ENCODE peak calls at places on chromosomes 11 and 22, in seven cellular contexts. V, X, Q, T, O, H and I are unnamed samples.

GRCh38 chr22:24153353-24153752 is 27.9 kb upstream of the SUSD2 start:
- DNase-seq in Q (no peak), X (no peak), V (peak; percentile 20), T (no peak), O (no peak), H (no peak), I (no peak)

GRCh38 chr22:37546436-37547248 is 13.6 kb upstream of the CDC42EP1 start:
- DNase-seq in Q (no peak), V (no peak), O (peak; percentile 70), T (no peak), X (peak; percentile 88), H (peak; percentile 75), I (peak; percentile 52)

GRCh38 chr11:32090774-32091370 is at the start of gene RCN1:
- DNase-seq in O (peak; percentile 88), X (peak; percentile 85), V (no peak), H (peak; percentile 74), Q (peak; percentile 57), T (peak; percentile 50), I (peak; percentile 60)

GRCh38 chr22:17832665-17833064 is 58.4 kb upstream of the BID start:
- DNase-seq in H (no peak), V (no peak), X (no peak), T (no peak), O (no peak), Q (no peak), I (no peak)

GRCh38 chr22:17858033-17858432 is 83.8 kb upstream of the BID start:
- DNase-seq in V (no peak), Q (no peak), T (no peak), H (no peak), O (no peak), X (no peak), I (no peak)

GRCh38 chr11:120775986-120776682 is 247.8 kb upstream of the TBCEL start:
- DNase-seq in H (no peak), X (no peak), Q (no peak), T (no peak), O (no peak), V (no peak), I (no peak)

GRCh38 chr11:12532580-12532979 is 141.6 kb upstream of the TEAD1 start:
- DNase-seq in O (no peak), H (no peak), Q (no peak), V (no peak), X (no peak), T (no peak), I (no peak)

GRCh38 chr11:45390407-45390806 is 104.3 kb upstream of the SYT13 start:
- DNase-seq in X (no peak), T (no peak), Q (no peak), O (peak; percentile 34), V (no peak), H (no peak), I (no peak)

GRCh38 chr11:82892611-82893169 is 7.5 kb downstream of the PRCP start:
- DNase-seq in Q (no peak), H (no peak), V (no peak), X (no peak), T (no peak), O (no peak), I (no peak)

GRCh38 chr11:120739780-120740179 is 228.2 kb downstream of the GRIK4 start:
- DNase-seq in V (no peak), X (no peak), T (no peak), O (no peak), H (no peak), Q (no peak), I (no peak)

GRCh38 chr11:98940913-98941312 is 79.8 kb upstream of the CNTN5 start:
- DNase-seq in Q (no peak), X (no peak), O (no peak), H (no peak), V (no peak), T (no peak), I (peak; percentile 65)

GRCh38 chr11:79253280-79253679 is 187.6 kb downstream of the TENM4 start:
- DNase-seq in T (no peak), O (no peak), H (no peak), V (no peak), Q (no peak), X (no peak), I (no peak)

GRCh38 chr11:1220941-1221721 is 1.7 kb upstream of the MUC5B start:
- DNase-seq in H (peak; percentile 7), O (no peak), V (no peak), X (no peak), Q (no peak), T (no peak), I (no peak)

GRCh38 chr11:74682731-74683278 is 48.4 kb downstream of the CHRDL2 start:
- DNase-seq in O (no peak), Q (no peak), V (no peak), H (no peak), X (no peak), T (no peak), I (no peak)

GRCh38 chr11:132839226-132839625 is 693.1 kb downstream of the OPCML start:
- DNase-seq in T (no peak), Q (no peak), V (no peak), O (no peak), X (no peak), H (no peak), I (no peak)

GRCh38 chr11:123611698-123612097 is 42.7 kb downstream of the SCN3B start:
- DNase-seq in T (no peak), X (no peak), H (no peak), V (no peak), Q (no peak), O (no peak), I (no peak)

GRCh38 chr11:70689764-70690163 is 291.4 kb downstream of the CTTN start:
- DNase-seq in T (no peak), Q (no peak), H (no peak), V (no peak), X (no peak), O (no peak), I (no peak)

GRCh38 chr22:20595461-20595860 is 88.1 kb downstream of the MED15 start:
- DNase-seq in X (no peak), V (no peak), T (no peak), O (no peak), H (no peak), Q (no peak), I (no peak)

GRCh38 chr11:47186076-47186936 is at the start of gene PACSIN3:
- DNase-seq in Q (peak; percentile 72), V (no peak), O (no peak), H (peak; percentile 71), T (peak; percentile 55), X (peak; percentile 28), I (peak; percentile 53)

GRCh38 chr22:36386351-36386899 is 1.3 kb downstream of the MYH9 start:
- DNase-seq in X (no peak), T (peak; percentile 69), V (no peak), O (no peak), H (peak; percentile 42), Q (no peak), I (no peak)

GRCh38 chr22:36386900-36387663 is 685 bp downstream of the MYH9 start:
- DNase-seq in Q (no peak), O (no peak), H (peak; percentile 78), V (no peak), X (no peak), T (peak; percentile 76), I (peak; percentile 45)

GRCh38 chr22:36383110-36383581 is 4.6 kb downstream of the MYH9 start:
- DNase-seq in T (no peak), V (peak; percentile 48), O (peak; percentile 81), X (peak; percentile 77), H (no peak), Q (no peak), I (peak; percentile 83)

GRCh38 chr22:36385491-36386350 is 2.0 kb downstream of the MYH9 start:
- DNase-seq in T (peak; percentile 72), H (no peak), X (no peak), Q (no peak), V (peak; percentile 53), O (no peak), I (peak; percentile 95)

DNA sequence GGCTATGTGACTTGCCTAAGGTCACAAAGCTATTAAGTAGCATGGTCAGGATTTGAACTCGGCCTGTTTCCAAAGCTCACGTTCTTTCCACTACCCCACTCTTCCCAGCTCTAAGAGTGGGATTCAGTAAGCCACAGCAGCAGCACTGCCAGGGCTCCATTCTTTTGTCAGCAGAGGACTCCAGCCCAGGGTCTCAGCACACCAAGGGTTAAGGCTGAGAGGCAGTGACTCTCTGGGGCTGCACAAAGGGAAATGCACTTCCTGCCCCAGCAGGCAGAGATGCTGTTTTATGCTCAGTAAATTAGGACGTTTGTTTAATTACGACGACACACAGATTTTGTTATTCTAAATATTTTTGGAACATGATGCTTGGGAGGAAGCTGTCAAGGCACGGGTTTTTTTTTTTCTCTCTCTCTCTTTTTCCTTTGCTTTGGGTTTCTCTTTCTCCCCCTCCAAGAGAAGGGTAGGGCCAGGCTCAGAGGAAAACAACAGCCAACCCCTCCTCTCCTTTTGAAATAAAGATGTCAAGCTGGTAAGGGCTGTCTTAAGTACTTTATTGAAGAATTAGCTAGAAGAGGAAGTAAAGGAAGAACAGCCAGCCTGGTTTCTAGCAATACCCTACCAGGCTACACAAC is 2.9 kb downstream of the MYH9 start:
- DNase-seq in V (peak; percentile 46), Q (no peak), H (no peak), X (peak; percentile 60), T (no peak), O (no peak), I (no peak)
- TF ChIP-seq CTCF in V (peak; percentile 22), Q (no peak), H (no peak), X (no peak), T (no peak), O (no peak), I (no peak)

GRCh38 chr11:3022300-3022967 is 30.3 kb upstream of the NAP1L4 start:
- DNase-seq in T (no peak), H (no peak), Q (no peak), X (peak; percentile 74), O (peak; percentile 79), V (no peak), I (peak; percentile 64)
- TF ChIP-seq CTCF in T (no peak), H (no peak), Q (no peak), X (no peak), O (no peak), V (no peak), I (no peak)

GRCh38 chr11:36271794-36272409 is 17.3 kb downstream of the COMMD9 start:
- DNase-seq in T (no peak), H (no peak), V (no peak), X (no peak), Q (no peak), O (no peak), I (no peak)
- TF ChIP-seq CTCF in T (no peak), H (no peak), V (no peak), X (no peak), Q (no peak), O (peak; percentile 8), I (no peak)

DNA sequence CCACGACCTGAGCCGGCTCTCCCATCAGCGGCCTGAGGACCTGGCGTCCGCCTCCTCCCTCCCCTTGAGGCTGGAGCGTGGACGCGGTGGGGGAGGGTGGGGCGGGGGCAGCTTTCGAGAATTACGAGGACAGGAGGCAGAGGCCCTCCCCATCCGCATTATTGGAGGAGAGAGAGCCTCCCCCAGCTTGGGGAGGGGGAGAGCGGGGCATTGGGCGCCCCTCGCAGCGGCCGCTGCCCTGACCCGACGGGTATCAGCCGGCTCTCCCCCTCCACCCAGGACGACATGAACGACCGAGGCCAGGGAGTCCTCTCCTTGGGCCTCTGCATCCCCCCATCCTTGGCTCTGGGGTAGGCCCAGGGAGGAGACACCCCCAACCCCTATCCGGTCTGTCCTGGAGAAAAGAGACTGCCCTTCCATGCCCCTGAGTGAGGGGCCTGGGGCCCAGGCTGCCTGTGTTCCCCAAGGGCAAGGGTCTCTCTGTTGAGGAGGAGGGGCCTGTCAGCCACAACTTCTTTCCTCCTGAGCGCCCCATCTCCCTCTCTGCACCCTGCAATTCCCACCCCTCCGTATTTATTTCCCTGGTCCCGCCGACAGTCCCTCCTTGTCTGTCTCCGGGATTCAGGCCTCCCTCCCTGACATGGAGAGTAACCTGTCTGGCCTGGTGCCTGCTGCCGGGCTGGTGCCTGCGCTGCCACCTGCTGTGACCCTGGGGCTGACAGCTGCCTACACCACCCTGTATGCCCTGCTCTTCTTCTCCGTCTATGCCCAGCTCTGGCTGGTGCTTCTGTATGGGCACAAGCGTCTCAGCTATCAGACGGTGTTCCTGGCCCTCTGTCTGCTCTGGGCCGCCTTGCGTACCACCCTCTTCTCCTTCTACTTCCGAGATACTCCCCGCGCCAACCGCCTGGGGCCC is 495 bp downstream of the GPR137 start:
- DNase-seq in Q (peak; percentile 65), H (no peak), X (no peak), V (no peak), T (no peak), O (no peak), I (peak; percentile 42)
- TF ChIP-seq CTCF in Q (peak; percentile 6), H (no peak), X (no peak), V (no peak), T (no peak), O (no peak), I (peak; percentile 21)